ENCODE peak calls at places on chromosomes 16 and 17, in four cellular contexts. K is lung, P is adrenal gland, N is GM23338. J is an unnamed sample.
A peak's percentile ranks its signal among the peaks of the same experiment; 100 is the strongest.

GRCh38 chr17:80942360-80943345 is 49.0 kb upstream of the CHMP6 start:
- DNase-seq in K (peak; percentile 76), P (peak; percentile 96), N (no peak), J (no peak)

GRCh38 chr17:8133398-8133797 is 9.5 kb upstream of the HES7 start:
- DNase-seq in K (no peak), P (no peak), N (peak; percentile 89), J (no peak)

GRCh38 chr16:68272501-68273209 is 8.3 kb downstream of the SLC7A6 start:
- DNase-seq in K (no peak), P (no peak), N (no peak), J (no peak)

GRCh38 chr17:50766222-50767023 is 895 bp downstream of the ANKRD40CL start:
- DNase-seq in K (no peak), P (peak; percentile 48), N (no peak), J (peak; percentile 43)

GRCh38 chr17:82152556-82153294 is 54.7 kb upstream of the FASN start:
- DNase-seq in K (peak; percentile 59), P (no peak), N (no peak), J (peak; percentile 65)

GRCh38 chr17:81934098-81934757 is 2.9 kb downstream of the PYCR1 start:
- DNase-seq in K (no peak), P (no peak), N (no peak), J (no peak)

GRCh38 chr16:73232555-73233422 is 184.9 kb upstream of the ZFHX3 start:
- DNase-seq in K (no peak), P (peak; percentile 61), N (no peak), J (peak; percentile 82)

GRCh38 chr16:75288181-75288580 is 36.8 kb upstream of the BCAR1 start:
- DNase-seq in K (no peak), P (no peak), N (no peak), J (no peak)

GRCh38 chr17:7912927-7913524 is 3.1 kb downstream of the RNF227 start:
- DNase-seq in K (no peak), P (no peak), N (peak; percentile 84), J (peak; percentile 50)

GRCh38 chr17:72725432-72726068 is 366.9 kb downstream of the SLC39A11 start:
- DNase-seq in K (peak; percentile 40), P (peak; percentile 75), N (peak; percentile 78), J (peak; percentile 78)

GRCh38 chr17:19904412-19904811 is 36.7 kb upstream of the ULK2 start:
- DNase-seq in K (no peak), P (no peak), N (no peak), J (no peak)

GRCh38 chr17:3207367-3207766 is at the start of gene OR1A1:
- DNase-seq in K (no peak), P (no peak), N (no peak), J (no peak)

GRCh38 chr16:391885-392335 is 5.1 kb upstream of the NME4 start:
- DNase-seq in K (no peak), P (peak; percentile 77), N (peak; percentile 86), J (peak; percentile 76)

DNA sequence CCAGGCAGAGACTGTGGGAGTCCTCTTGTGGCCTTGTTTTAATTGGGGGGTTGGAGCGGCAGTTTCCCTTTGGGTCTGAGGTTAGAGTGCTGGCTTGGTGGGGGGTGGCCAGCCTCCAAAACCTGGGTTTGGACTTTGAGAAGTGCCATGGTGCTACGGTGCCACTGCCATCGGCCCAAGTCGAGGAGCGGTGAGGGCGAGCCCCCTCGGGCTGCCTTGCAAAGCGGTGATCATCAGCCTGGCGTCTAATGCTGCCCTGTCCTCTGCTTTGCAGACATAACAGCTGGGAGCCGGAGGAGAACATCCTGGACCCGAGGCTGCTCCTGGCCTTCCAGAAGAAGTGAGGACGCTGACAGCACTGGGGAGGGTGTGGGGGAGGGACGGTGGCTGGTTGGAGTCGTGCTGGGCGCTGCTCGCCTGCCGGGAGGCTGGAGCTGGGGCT is 1.2 kb downstream of the CBX2 start:
- DNase-seq in K (no peak), P (no peak), N (no peak), J (no peak)
- H3K27me3 ChIP-seq in K (no peaks in the 10 kb centered on the region), P (peaks cover 35% of the 10 kb centered on the region), N (peaks cover 12% of the 10 kb centered on the region), J (no peaks in the 10 kb centered on the region)

GRCh38 chr16:56041556-56042140 is 149.6 kb upstream of the GNAO1 start:
- DNase-seq in K (no peak), P (peak; percentile 65), N (peak; percentile 86), J (peak; percentile 84)
- TF ChIP-seq CTCF in K (no peak), P (peak; percentile 14), N (peak; percentile 94), J (peak; percentile 57)

GRCh38 chr16:15882563-15882962 is 5.8 kb downstream of the CEP20 start:
- DNase-seq in K (no peak), P (no peak), N (no peak), J (no peak)
- H3K4me1 ChIP-seq in K (peaks cover 4% of the 10 kb centered on the region), P (peaks cover 15% of the 10 kb centered on the region), N (no peaks in the 10 kb centered on the region), J (peaks cover 4% of the 10 kb centered on the region)

GRCh38 chr17:79820959-79821330 is 18.3 kb downstream of the CBX4 start:
- DNase-seq in K (no peak), P (no peak), N (no peak), J (no peak)

GRCh38 chr17:79815836-79816371 is 19.0 kb upstream of the CBX8 start:
- DNase-seq in K (no peak), P (no peak), N (no peak), J (no peak)

GRCh38 chr17:79819534-79820276 is 19.5 kb downstream of the CBX4 start:
- DNase-seq in K (no peak), P (no peak), N (no peak), J (no peak)

GRCh38 chr17:79819085-79819484 is 20.2 kb downstream of the CBX4 start:
- DNase-seq in K (no peak), P (no peak), N (no peak), J (no peak)

GRCh38 chr17:79818026-79818758 is 21.0 kb downstream of the CBX4 start:
- DNase-seq in K (no peak), P (no peak), N (no peak), J (no peak)
- H3K27me3 ChIP-seq in K (no peaks in the 10 kb centered on the region), P (peaks cover 34% of the 10 kb centered on the region), N (peaks cover 98% of the 10 kb centered on the region), J (no peaks in the 10 kb centered on the region)

DNA sequence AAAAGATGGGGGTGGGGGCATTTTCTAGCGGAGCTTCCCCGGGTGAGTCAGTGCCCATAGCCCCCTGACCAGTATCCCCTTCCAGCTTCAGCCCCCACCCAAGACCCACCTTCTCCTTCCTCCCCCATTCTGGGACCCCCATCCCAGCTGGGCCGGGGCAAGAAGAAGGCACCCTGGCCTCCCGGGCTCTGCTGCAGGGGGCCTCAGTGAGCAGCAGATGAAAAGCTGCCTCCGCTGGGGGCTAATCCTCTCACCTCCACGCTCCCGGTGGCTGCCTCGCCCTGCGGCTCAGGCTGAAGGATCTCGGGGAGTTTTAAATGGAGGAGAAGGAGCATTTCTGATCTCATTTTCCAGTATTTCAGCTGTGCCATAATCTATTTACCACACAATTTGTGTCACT is 313.5 kb upstream of the TNRC6C start:
- DNase-seq in K (no peak), P (peak; percentile 42), N (peak; percentile 44), J (no peak)
- TF ChIP-seq CTCF in K (no peak), P (no peak), N (peak; percentile 68), J (no peak)

GRCh38 chr17:63433746-63434591 is 12.1 kb downstream of the CYB561 start:
- DNase-seq in K (peak; percentile 52), P (peak; percentile 89), N (no peak), J (no peak)
- H3K4me1 ChIP-seq in K (peaks cover 48% of the 10 kb centered on the region), P (peaks cover 31% of the 10 kb centered on the region), N (peaks cover 6% of the 10 kb centered on the region), J (peaks cover 15% of the 10 kb centered on the region)

J was measured in Caco-2.